ENCODE peak calls at places on chromosomes 4 and X, in five cellular contexts. N is NT2/D1; S is H9; B is CD4-positive, alpha-beta memory T cell; X is aorta. D is an unnamed sample.

GRCh38 chrX:34918856-34919255 is 23.7 kb upstream of the FAM47B start:
- DNase-seq in N (peak; percentile 47), S (peak; percentile 50), B (no peak), X (no peak), D (peak; percentile 76)

GRCh38 chrX:69150294-69150960 is 14.8 kb downstream of the PJA1 start:
- DNase-seq in N (no peak), S (no peak), B (no peak), X (no peak), D (no peak)

GRCh38 chr4:143586080-143586479 is 72.6 kb downstream of the SMARCA5 start:
- DNase-seq in N (no peak), S (no peak), B (no peak), X (no peak), D (peak; percentile 81)

GRCh38 chr4:180261346-180261745 is 1981.9 kb upstream of the TENM3 start:
- DNase-seq in N (no peak), S (no peak), B (no peak), X (no peak), D (no peak)

GRCh38 chrX:47093248-47093647 is 15.0 kb downstream of the RGN start:
- DNase-seq in N (no peak), S (no peak), B (no peak), X (no peak), D (peak; percentile 71)

GRCh38 chr4:8324640-8325239 is 55.2 kb downstream of the HTRA3 start:
- DNase-seq in N (no peak), S (no peak), B (no peak), X (peak; percentile 9), D (no peak)

GRCh38 chrX:131734621-131735020 is 190.7 kb downstream of the OR13H1 start:
- DNase-seq in N (no peak), S (no peak), B (peak; percentile 75), X (no peak), D (peak; percentile 17)

GRCh38 chrX:12548746-12549145 is 242.5 kb upstream of the PRPS2 start:
- DNase-seq in N (no peak), S (peak; percentile 29), B (no peak), X (no peak), D (peak; percentile 34)

GRCh38 chr4:6268650-6269399 is 825 bp upstream of the WFS1 start:
- DNase-seq in N (no peak), S (no peak), B (no peak), X (peak; percentile 68), D (no peak)

GRCh38 chrX:18661273-18661672 is 10.6 kb downstream of the RS1 start:
- DNase-seq in N (no peak), S (no peak), B (no peak), X (no peak), D (no peak)

GRCh38 chr4:152476796-152477195 is 59.1 kb downstream of the FBXW7 start:
- DNase-seq in N (no peak), S (no peak), B (no peak), X (no peak), D (no peak)

GRCh38 chr4:39662683-39663082 is 24.0 kb upstream of the SMIM14 start:
- DNase-seq in N (no peak), S (no peak), B (no peak), X (no peak), D (no peak)

GRCh38 chrX:42290608-42291007 is 367.3 kb upstream of the CASK start:
- DNase-seq in N (peak; percentile 22), S (no peak), B (peak; percentile 4), X (no peak), D (peak; percentile 0)

GRCh38 chrX:46757593-46757992 is 1.3 kb downstream of the SLC9A7 start:
- DNase-seq in N (no peak), S (no peak), B (no peak), X (no peak), D (peak; percentile 4)

GRCh38 chr4:2116687-2117400 is 57.7 kb downstream of the NAT8L start:
- DNase-seq in N (no peak), S (no peak), B (no peak), X (no peak), D (no peak)

GRCh38 chr4:20362148-20362547 is 110.4 kb downstream of the SLIT2 start:
- DNase-seq in N (no peak), S (no peak), B (no peak), X (no peak), D (no peak)

GRCh38 chr4:26326791-26327190 is 6.0 kb downstream of the RBPJ start:
- DNase-seq in N (no peak), S (no peak), B (no peak), X (no peak), D (peak; percentile 88)

GRCh38 chr4:76943129-76943620 is 6.4 kb upstream of the SEPTIN11 start:
- DNase-seq in N (no peak), S (no peak), B (no peak), X (no peak), D (no peak)

GRCh38 chrX:108353452-108353851 is 84.8 kb downstream of the COL4A6 start:
- DNase-seq in N (peak; percentile 38), S (no peak), B (no peak), X (no peak), D (no peak)

GRCh38 chrX:154369453-154370299 is 4.8 kb downstream of the FLNA start:
- DNase-seq in N (peak; percentile 76), S (peak; percentile 88), B (peak; percentile 77), X (peak; percentile 91), D (peak; percentile 91)

GRCh38 chr4:128812360-128812958 is 3.0 kb downstream of the JADE1 start:
- DNase-seq in N (peak; percentile 71), S (peak; percentile 51), B (no peak), X (no peak), D (peak; percentile 90)

GRCh38 chrX:154013614-154014360 is 5.9 kb downstream of the IRAK1 start:
- DNase-seq in N (no peak), S (peak; percentile 63), B (peak; percentile 51), X (no peak), D (peak; percentile 66)

GRCh38 chrX:15293471-15293870 is 22.0 kb downstream of the ASB11 start:
- DNase-seq in N (no peak), S (no peak), B (no peak), X (no peak), D (no peak)

GRCh38 chr4:53551963-53552362 is 39.3 kb downstream of the LNX1 start:
- DNase-seq in N (no peak), S (no peak), B (no peak), X (no peak), D (no peak)

GRCh38 chr4:14726441-14727405 is 275.6 kb upstream of the CPEB2 start:
- DNase-seq in N (no peak), S (peak; percentile 38), B (no peak), X (no peak), D (peak; percentile 17)

GRCh38 chr4:189143255-189143654 is 797.4 kb upstream of the FRG1 start:
- DNase-seq in N (no peak), S (no peak), B (no peak), X (no peak), D (peak; percentile 47)

GRCh38 chrX:44020693-44021092 is 47.5 kb upstream of the NDP start:
- DNase-seq in N (no peak), S (no peak), B (no peak), X (no peak), D (no peak)

GRCh38 chr4:138686078-138686477 is 329.5 kb upstream of the NOCT start:
- DNase-seq in N (no peak), S (no peak), B (no peak), X (peak; percentile 80), D (no peak)

GRCh38 chr4:23333946-23334878 is 555.6 kb downstream of the PPARGC1A start:
- DNase-seq in N (peak; percentile 65), S (peak; percentile 61), B (peak; percentile 84), X (no peak), D (no peak)

GRCh38 chr4:39613093-39613656 is 25.5 kb downstream of the SMIM14 start:
- DNase-seq in N (no peak), S (no peak), B (no peak), X (no peak), D (peak; percentile 62)

GRCh38 chrX:14919421-14919820 is 46.2 kb downstream of the MOSPD2 start:
- DNase-seq in N (no peak), S (no peak), B (no peak), X (no peak), D (no peak)

GRCh38 chr4:14184767-14185166 is 557.2 kb upstream of the BOD1L1 start:
- DNase-seq in N (no peak), S (no peak), B (no peak), X (no peak), D (no peak)

GRCh38 chr4:100736651-100737450 is 219.0 kb upstream of the EMCN start:
- DNase-seq in N (no peak), S (no peak), B (no peak), X (no peak), D (peak; percentile 69)

DNA sequence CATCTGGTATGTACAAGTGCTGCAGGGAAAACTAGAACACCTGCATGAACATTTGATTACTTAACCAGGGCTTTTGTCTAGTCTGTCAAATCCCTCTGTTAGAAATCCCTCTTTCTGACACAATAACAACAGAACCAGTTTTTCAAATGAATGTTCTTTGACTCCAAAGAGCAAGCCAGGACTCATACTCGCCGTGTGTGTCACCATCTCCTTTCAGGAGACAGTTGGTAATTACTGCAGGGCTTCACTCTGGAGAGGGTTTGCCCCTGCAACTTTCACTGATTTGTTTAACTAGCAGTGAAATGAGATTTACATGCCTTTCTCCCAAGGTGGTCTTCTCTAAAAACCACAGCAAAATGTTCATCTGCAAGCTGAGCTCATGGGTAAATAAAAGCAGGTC is 143.0 kb upstream of the FAM241A start:
- DNase-seq in N (no peak), S (no peak), B (no peak), X (no peak), D (no peak)
- H3K27me3 ChIP-seq in N (no peaks in the 10 kb centered on the region), S (no peaks in the 10 kb centered on the region), B (no peaks in the 10 kb centered on the region), X (no peaks in the 10 kb centered on the region), D (no peaks in the 10 kb centered on the region)

DNA sequence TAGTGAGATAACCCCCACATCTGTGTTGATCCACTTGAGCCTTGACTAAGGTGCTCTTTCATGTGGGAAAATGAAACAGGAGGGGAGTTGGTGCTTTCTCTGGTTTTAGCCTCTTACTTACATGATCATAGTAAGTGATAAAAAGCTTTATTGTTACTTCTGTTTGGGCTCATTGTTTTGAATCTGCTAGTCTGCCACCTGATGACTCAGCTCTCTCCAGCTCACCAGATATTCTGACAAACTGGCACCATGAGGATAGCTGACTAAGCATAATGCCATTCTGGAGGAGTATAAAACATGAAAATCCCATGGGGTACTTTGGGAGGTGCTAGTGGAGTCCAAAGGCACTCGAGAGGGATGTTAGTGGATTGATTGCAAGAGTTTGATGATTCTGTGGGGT is 824.0 kb downstream of the RAPGEF2 start:
- DNase-seq in N (no peak), S (no peak), B (no peak), X (no peak), D (no peak)
- H3K9me3 ChIP-seq in N (peaks cover 10% of the 10 kb centered on the region), S (peaks cover 12% of the 10 kb centered on the region), B (peaks cover 5% of the 10 kb centered on the region), X (peaks cover 8% of the 10 kb centered on the region), D (peaks cover 11% of the 10 kb centered on the region)

GRCh38 chr4:158777423-158777822 is 8.6 kb downstream of the FNIP2 start:
- DNase-seq in N (no peak), S (no peak), B (no peak), X (no peak), D (no peak)
- H3K4me1 ChIP-seq in N (no peaks in the 10 kb centered on the region), S (no peaks in the 10 kb centered on the region), B (peaks cover 16% of the 10 kb centered on the region), X (peaks cover 3% of the 10 kb centered on the region), D (peaks cover 44% of the 10 kb centered on the region)

GRCh38 chrX:40010550-40011364 is 87.0 kb downstream of the BCOR start:
- DNase-seq in N (no peak), S (peak; percentile 71), B (no peak), X (peak; percentile 40), D (no peak)

GRCh38 chrX:40012800-40013682 is 84.7 kb downstream of the BCOR start:
- DNase-seq in N (no peak), S (peak; percentile 64), B (peak; percentile 28), X (peak; percentile 87), D (peak; percentile 70)

GRCh38 chrX:40009890-40010289 is 87.9 kb downstream of the BCOR start:
- DNase-seq in N (no peak), S (peak; percentile 45), B (no peak), X (peak; percentile 62), D (no peak)

GRCh38 chrX:40012039-40012799 is 85.5 kb downstream of the BCOR start:
- DNase-seq in N (no peak), S (peak; percentile 38), B (no peak), X (peak; percentile 83), D (peak; percentile 65)

GRCh38 chrX:40011483-40012038 is 86.2 kb downstream of the BCOR start:
- DNase-seq in N (no peak), S (no peak), B (no peak), X (peak; percentile 51), D (no peak)
- H3K27me3 ChIP-seq in N (peaks cover 55% of the 10 kb centered on the region), S (peaks cover 59% of the 10 kb centered on the region), B (no peaks in the 10 kb centered on the region), X (no peaks in the 10 kb centered on the region), D (peaks cover 26% of the 10 kb centered on the region)